ENCODE peak calls at places on chromosomes 13 and 19, in seven cellular contexts. One of them, this sample, is unnamed.

GRCh38 chr13:75749407-75749806 is 113.3 kb downstream of the LMO7 start:
- DNase-seq in RPMI7951: peak
- DNase-seq in HTR-8/SVneo: no peak
- DNase-seq in T-helper 1 cell: no peak
- DNase-seq in stimulated activated CD4-positive, alpha-beta T cell treated with anti-CD3 and anti-CD28 coated beads, Interleukin-12 subunit alpha, Interleukin-12 subunit beta, amount 100 ng/mL, for 24 hours: no peak
- DNase-seq in kidney epithelial cell: no peak
- DNase-seq in EH: peak
- DNase-seq in this sample: no peak

GRCh38 chr19:38134538-38135149 is 89.4 kb downstream of the DPF1 start:
- DNase-seq in RPMI7951: peak
- DNase-seq in HTR-8/SVneo: no peak
- DNase-seq in T-helper 1 cell: peak
- DNase-seq in stimulated activated CD4-positive, alpha-beta T cell treated with anti-CD3 and anti-CD28 coated beads, Interleukin-12 subunit alpha, Interleukin-12 subunit beta, amount 100 ng/mL, for 24 hours: no peak
- DNase-seq in kidney epithelial cell: no peak
- DNase-seq in EH: peak
- DNase-seq in this sample: peak

GRCh38 chr13:59276436-59276835 is 887.3 kb downstream of the DIAPH3 start:
- DNase-seq in RPMI7951: no peak
- DNase-seq in HTR-8/SVneo: no peak
- DNase-seq in T-helper 1 cell: no peak
- DNase-seq in stimulated activated CD4-positive, alpha-beta T cell treated with anti-CD3 and anti-CD28 coated beads, Interleukin-12 subunit alpha, Interleukin-12 subunit beta, amount 100 ng/mL, for 24 hours: no peak
- DNase-seq in kidney epithelial cell: no peak
- DNase-seq in EH: peak
- DNase-seq in this sample: no peak

GRCh38 chr19:399370-399769 is 9.6 kb downstream of the C2CD4C start:
- DNase-seq in RPMI7951: no peak
- DNase-seq in HTR-8/SVneo: no peak
- DNase-seq in T-helper 1 cell: no peak
- DNase-seq in stimulated activated CD4-positive, alpha-beta T cell treated with anti-CD3 and anti-CD28 coated beads, Interleukin-12 subunit alpha, Interleukin-12 subunit beta, amount 100 ng/mL, for 24 hours: no peak
- DNase-seq in kidney epithelial cell: no peak
- DNase-seq in EH: no peak
- DNase-seq in this sample: no peak

GRCh38 chr13:106471957-106472543 is 63.4 kb downstream of the EFNB2 start:
- DNase-seq in RPMI7951: peak
- DNase-seq in HTR-8/SVneo: peak
- DNase-seq in T-helper 1 cell: no peak
- DNase-seq in stimulated activated CD4-positive, alpha-beta T cell treated with anti-CD3 and anti-CD28 coated beads, Interleukin-12 subunit alpha, Interleukin-12 subunit beta, amount 100 ng/mL, for 24 hours: no peak
- DNase-seq in kidney epithelial cell: peak
- DNase-seq in EH: peak
- DNase-seq in this sample: no peak

GRCh38 chr13:28329395-28330158 is 165.4 kb downstream of the FLT1 start:
- DNase-seq in RPMI7951: no peak
- DNase-seq in HTR-8/SVneo: no peak
- DNase-seq in T-helper 1 cell: no peak
- DNase-seq in stimulated activated CD4-positive, alpha-beta T cell treated with anti-CD3 and anti-CD28 coated beads, Interleukin-12 subunit alpha, Interleukin-12 subunit beta, amount 100 ng/mL, for 24 hours: no peak
- DNase-seq in kidney epithelial cell: peak
- DNase-seq in EH: peak
- DNase-seq in this sample: no peak

GRCh38 chr13:32811297-32811800 is 204.9 kb upstream of the KL start:
- DNase-seq in RPMI7951: peak
- DNase-seq in HTR-8/SVneo: no peak
- DNase-seq in T-helper 1 cell: peak
- DNase-seq in stimulated activated CD4-positive, alpha-beta T cell treated with anti-CD3 and anti-CD28 coated beads, Interleukin-12 subunit alpha, Interleukin-12 subunit beta, amount 100 ng/mL, for 24 hours: no peak
- DNase-seq in kidney epithelial cell: no peak
- DNase-seq in EH: peak
- DNase-seq in this sample: no peak

GRCh38 chr13:31276386-31276785 is 76.6 kb downstream of the B3GLCT start:
- DNase-seq in RPMI7951: no peak
- DNase-seq in HTR-8/SVneo: no peak
- DNase-seq in T-helper 1 cell: no peak
- DNase-seq in stimulated activated CD4-positive, alpha-beta T cell treated with anti-CD3 and anti-CD28 coated beads, Interleukin-12 subunit alpha, Interleukin-12 subunit beta, amount 100 ng/mL, for 24 hours: no peak
- DNase-seq in kidney epithelial cell: no peak
- DNase-seq in EH: peak
- DNase-seq in this sample: no peak

GRCh38 chr13:112969692-112970338 is 801 bp downstream of the MCF2L start:
- DNase-seq in RPMI7951: no peak
- DNase-seq in HTR-8/SVneo: no peak
- DNase-seq in T-helper 1 cell: no peak
- DNase-seq in stimulated activated CD4-positive, alpha-beta T cell treated with anti-CD3 and anti-CD28 coated beads, Interleukin-12 subunit alpha, Interleukin-12 subunit beta, amount 100 ng/mL, for 24 hours: no peak
- DNase-seq in kidney epithelial cell: no peak
- DNase-seq in EH: no peak
- DNase-seq in this sample: no peak

GRCh38 chr13:97133955-97134354 is 88.2 kb upstream of the MBNL2 start:
- DNase-seq in RPMI7951: no peak
- DNase-seq in HTR-8/SVneo: no peak
- DNase-seq in T-helper 1 cell: no peak
- DNase-seq in stimulated activated CD4-positive, alpha-beta T cell treated with anti-CD3 and anti-CD28 coated beads, Interleukin-12 subunit alpha, Interleukin-12 subunit beta, amount 100 ng/mL, for 24 hours: no peak
- DNase-seq in kidney epithelial cell: no peak
- DNase-seq in EH: peak
- DNase-seq in this sample: no peak

GRCh38 chr19:15264061-15264932 is 32.0 kb upstream of the EPHX3 start:
- DNase-seq in RPMI7951: peak
- DNase-seq in HTR-8/SVneo: peak
- DNase-seq in T-helper 1 cell: peak
- DNase-seq in stimulated activated CD4-positive, alpha-beta T cell treated with anti-CD3 and anti-CD28 coated beads, Interleukin-12 subunit alpha, Interleukin-12 subunit beta, amount 100 ng/mL, for 24 hours: peak
- DNase-seq in kidney epithelial cell: no peak
- DNase-seq in EH: peak
- DNase-seq in this sample: peak

GRCh38 chr19:7126132-7126531 is 56.6 kb downstream of the ZNF557 start:
- DNase-seq in RPMI7951: no peak
- DNase-seq in HTR-8/SVneo: no peak
- DNase-seq in T-helper 1 cell: no peak
- DNase-seq in stimulated activated CD4-positive, alpha-beta T cell treated with anti-CD3 and anti-CD28 coated beads, Interleukin-12 subunit alpha, Interleukin-12 subunit beta, amount 100 ng/mL, for 24 hours: no peak
- DNase-seq in kidney epithelial cell: no peak
- DNase-seq in EH: no peak
- DNase-seq in this sample: no peak

GRCh38 chr13:33328691-33329090 is 43.1 kb upstream of the STARD13 start:
- DNase-seq in RPMI7951: peak
- DNase-seq in HTR-8/SVneo: no peak
- DNase-seq in T-helper 1 cell: no peak
- DNase-seq in stimulated activated CD4-positive, alpha-beta T cell treated with anti-CD3 and anti-CD28 coated beads, Interleukin-12 subunit alpha, Interleukin-12 subunit beta, amount 100 ng/mL, for 24 hours: no peak
- DNase-seq in kidney epithelial cell: no peak
- DNase-seq in EH: peak
- DNase-seq in this sample: peak

GRCh38 chr13:64075543-64076271 is 2660.1 kb upstream of the PCDH20 start:
- DNase-seq in RPMI7951: peak
- DNase-seq in HTR-8/SVneo: no peak
- DNase-seq in T-helper 1 cell: no peak
- DNase-seq in stimulated activated CD4-positive, alpha-beta T cell treated with anti-CD3 and anti-CD28 coated beads, Interleukin-12 subunit alpha, Interleukin-12 subunit beta, amount 100 ng/mL, for 24 hours: no peak
- DNase-seq in kidney epithelial cell: no peak
- DNase-seq in EH: no peak
- DNase-seq in this sample: no peak

GRCh38 chr19:1848399-1849131 is at the start of gene REXO1:
- DNase-seq in RPMI7951: peak
- DNase-seq in HTR-8/SVneo: peak
- DNase-seq in T-helper 1 cell: peak
- DNase-seq in stimulated activated CD4-positive, alpha-beta T cell treated with anti-CD3 and anti-CD28 coated beads, Interleukin-12 subunit alpha, Interleukin-12 subunit beta, amount 100 ng/mL, for 24 hours: peak
- DNase-seq in kidney epithelial cell: no peak
- DNase-seq in EH: peak
- DNase-seq in this sample: peak

GRCh38 chr13:108281941-108282340 is 12.4 kb downstream of the TNFSF13B start:
- DNase-seq in RPMI7951: no peak
- DNase-seq in HTR-8/SVneo: no peak
- DNase-seq in T-helper 1 cell: no peak
- DNase-seq in stimulated activated CD4-positive, alpha-beta T cell treated with anti-CD3 and anti-CD28 coated beads, Interleukin-12 subunit alpha, Interleukin-12 subunit beta, amount 100 ng/mL, for 24 hours: no peak
- DNase-seq in kidney epithelial cell: no peak
- DNase-seq in EH: no peak
- DNase-seq in this sample: no peak

GRCh38 chr13:44365899-44366298 is 7.7 kb upstream of the SERP2 start:
- DNase-seq in RPMI7951: no peak
- DNase-seq in HTR-8/SVneo: no peak
- DNase-seq in T-helper 1 cell: no peak
- DNase-seq in stimulated activated CD4-positive, alpha-beta T cell treated with anti-CD3 and anti-CD28 coated beads, Interleukin-12 subunit alpha, Interleukin-12 subunit beta, amount 100 ng/mL, for 24 hours: no peak
- DNase-seq in kidney epithelial cell: no peak
- DNase-seq in EH: no peak
- DNase-seq in this sample: no peak

GRCh38 chr13:76636881-76637280 is 249.3 kb downstream of the KCTD12 start:
- DNase-seq in RPMI7951: no peak
- DNase-seq in HTR-8/SVneo: no peak
- DNase-seq in T-helper 1 cell: no peak
- DNase-seq in stimulated activated CD4-positive, alpha-beta T cell treated with anti-CD3 and anti-CD28 coated beads, Interleukin-12 subunit alpha, Interleukin-12 subunit beta, amount 100 ng/mL, for 24 hours: no peak
- DNase-seq in kidney epithelial cell: no peak
- DNase-seq in EH: no peak
- DNase-seq in this sample: no peak

GRCh38 chr19:30482956-30483355 is 110.8 kb downstream of the ZNF536 start:
- DNase-seq in RPMI7951: no peak
- DNase-seq in HTR-8/SVneo: no peak
- DNase-seq in T-helper 1 cell: no peak
- DNase-seq in stimulated activated CD4-positive, alpha-beta T cell treated with anti-CD3 and anti-CD28 coated beads, Interleukin-12 subunit alpha, Interleukin-12 subunit beta, amount 100 ng/mL, for 24 hours: no peak
- DNase-seq in kidney epithelial cell: no peak
- DNase-seq in EH: no peak
- DNase-seq in this sample: no peak

GRCh38 chr19:42140125-42140754 is 8.0 kb upstream of the POU2F2 start:
- DNase-seq in RPMI7951: peak
- DNase-seq in HTR-8/SVneo: peak
- DNase-seq in T-helper 1 cell: no peak
- DNase-seq in stimulated activated CD4-positive, alpha-beta T cell treated with anti-CD3 and anti-CD28 coated beads, Interleukin-12 subunit alpha, Interleukin-12 subunit beta, amount 100 ng/mL, for 24 hours: no peak
- DNase-seq in kidney epithelial cell: peak
- DNase-seq in EH: peak
- DNase-seq in this sample: peak

GRCh38 chr19:49836176-49837008 is 14.6 kb upstream of the PTOV1 start:
- DNase-seq in RPMI7951: no peak
- DNase-seq in HTR-8/SVneo: no peak
- DNase-seq in T-helper 1 cell: no peak
- DNase-seq in stimulated activated CD4-positive, alpha-beta T cell treated with anti-CD3 and anti-CD28 coated beads, Interleukin-12 subunit alpha, Interleukin-12 subunit beta, amount 100 ng/mL, for 24 hours: no peak
- DNase-seq in kidney epithelial cell: no peak
- DNase-seq in EH: no peak
- DNase-seq in this sample: no peak

GRCh38 chr13:34179481-34179880 is 361.5 kb downstream of the RFC3 start:
- DNase-seq in RPMI7951: no peak
- DNase-seq in HTR-8/SVneo: no peak
- DNase-seq in T-helper 1 cell: no peak
- DNase-seq in stimulated activated CD4-positive, alpha-beta T cell treated with anti-CD3 and anti-CD28 coated beads, Interleukin-12 subunit alpha, Interleukin-12 subunit beta, amount 100 ng/mL, for 24 hours: no peak
- DNase-seq in kidney epithelial cell: no peak
- DNase-seq in EH: peak
- DNase-seq in this sample: no peak

GRCh38 chr19:46787331-46788100 is 878 bp downstream of the SLC1A5 start:
- DNase-seq in RPMI7951: peak
- DNase-seq in HTR-8/SVneo: peak
- DNase-seq in T-helper 1 cell: peak
- DNase-seq in stimulated activated CD4-positive, alpha-beta T cell treated with anti-CD3 and anti-CD28 coated beads, Interleukin-12 subunit alpha, Interleukin-12 subunit beta, amount 100 ng/mL, for 24 hours: peak
- DNase-seq in kidney epithelial cell: no peak
- DNase-seq in EH: peak
- DNase-seq in this sample: no peak

GRCh38 chr13:28099396-28100148 is 804 bp downstream of the FLT3 start:
- DNase-seq in RPMI7951: no peak
- DNase-seq in HTR-8/SVneo: no peak
- DNase-seq in T-helper 1 cell: no peak
- DNase-seq in stimulated activated CD4-positive, alpha-beta T cell treated with anti-CD3 and anti-CD28 coated beads, Interleukin-12 subunit alpha, Interleukin-12 subunit beta, amount 100 ng/mL, for 24 hours: no peak
- DNase-seq in kidney epithelial cell: no peak
- DNase-seq in EH: no peak
- DNase-seq in this sample: no peak

GRCh38 chr19:54179921-54180452 is 7.0 kb upstream of the TMC4 start:
- DNase-seq in RPMI7951: peak
- DNase-seq in HTR-8/SVneo: no peak
- DNase-seq in T-helper 1 cell: no peak
- DNase-seq in stimulated activated CD4-positive, alpha-beta T cell treated with anti-CD3 and anti-CD28 coated beads, Interleukin-12 subunit alpha, Interleukin-12 subunit beta, amount 100 ng/mL, for 24 hours: no peak
- DNase-seq in kidney epithelial cell: peak
- DNase-seq in EH: peak
- DNase-seq in this sample: peak

GRCh38 chr13:91381371-91381770 is 17.1 kb upstream of the GPC5 start:
- DNase-seq in RPMI7951: peak
- DNase-seq in HTR-8/SVneo: no peak
- DNase-seq in T-helper 1 cell: no peak
- DNase-seq in stimulated activated CD4-positive, alpha-beta T cell treated with anti-CD3 and anti-CD28 coated beads, Interleukin-12 subunit alpha, Interleukin-12 subunit beta, amount 100 ng/mL, for 24 hours: no peak
- DNase-seq in kidney epithelial cell: no peak
- DNase-seq in EH: peak
- DNase-seq in this sample: no peak

This sample was measured in foreskin melanocyte.